ENCODE peak calls at places on chromosomes 11 and 22, in four cellular contexts. G is activated CD4-positive, alpha-beta T cell treated with anti-CD3 and anti-CD28 coated beads, Interleukin-2, amount 50 U/mL, for 1 hour; D is H7; O is right cardiac atrium. T is an unnamed sample.
A peak's percentile ranks its signal among the peaks of the same experiment; 100 is the strongest.

GRCh38 chr11:18392434-18393321 is 1.7 kb upstream of the LDHA start:
- DNase-seq in G (no peak), D (no peak), O (no peak), T (no peak)

GRCh38 chr11:79720115-79720514 is 279.3 kb upstream of the TENM4 start:
- DNase-seq in G (no peak), D (no peak), O (no peak), T (no peak)

GRCh38 chr11:33000181-33000580 is 15.5 kb upstream of the DEPDC7 start:
- DNase-seq in G (no peak), D (no peak), O (no peak), T (no peak)

GRCh38 chr11:82750643-82751139 is 17.0 kb upstream of the FAM181B start:
- DNase-seq in G (no peak), D (no peak), O (no peak), T (no peak)

GRCh38 chr22:30649430-30650007 is 13.9 kb downstream of the SLC35E4 start:
- DNase-seq in G (peak; percentile 56), D (peak; percentile 49), O (no peak), T (no peak)

GRCh38 chr22:30416403-30416802 is 9.2 kb upstream of the MTFP1 start:
- DNase-seq in G (no peak), D (no peak), O (no peak), T (no peak)

GRCh38 chr11:113465786-113466185 is 9.4 kb downstream of the DRD2 start:
- DNase-seq in G (no peak), D (no peak), O (no peak), T (no peak)

GRCh38 chr22:36299911-36300310 is 47.0 kb downstream of the APOL1 start:
- DNase-seq in G (no peak), D (no peak), O (peak; percentile 30), T (no peak)

GRCh38 chr11:77060234-77060633 is 6.5 kb upstream of the CAPN5 start:
- DNase-seq in G (no peak), D (no peak), O (no peak), T (no peak)

GRCh38 chr11:114819028-114819427 is 140.7 kb downstream of the NXPE2 start:
- DNase-seq in G (no peak), D (no peak), O (no peak), T (no peak)

GRCh38 chr11:59555601-59556114 is 44.3 kb downstream of the OR4D9 start:
- DNase-seq in G (no peak), D (no peak), O (peak; percentile 47), T (no peak)

GRCh38 chr11:134667175-134667500 is 255.1 kb upstream of the B3GAT1 start:
- DNase-seq in G (no peak), D (no peak), O (no peak), T (no peak)

GRCh38 chr22:49853981-49854791 is 542 bp downstream of the ZBED4 start:
- DNase-seq in G (peak; percentile 16), D (peak; percentile 89), O (peak; percentile 67), T (peak; percentile 35)

GRCh38 chr11:44619931-44620725 is 54.7 kb downstream of the CD82 start:
- DNase-seq in G (no peak), D (peak; percentile 37), O (peak; percentile 63), T (no peak)

GRCh38 chr11:63536669-63537292 is at the start of gene PLAAT4:
- DNase-seq in G (peak; percentile 19), D (peak; percentile 36), O (peak; percentile 67), T (peak; percentile 57)

GRCh38 chr22:39429186-39429585 is 27.6 kb upstream of the MGAT3 start:
- DNase-seq in G (no peak), D (no peak), O (no peak), T (no peak)

GRCh38 chr11:64086263-64086938 is 50.7 kb downstream of the FLRT1 start:
- DNase-seq in G (no peak), D (peak; percentile 63), O (peak; percentile 83), T (no peak)

GRCh38 chr22:50665212-50665611 is 7.4 kb upstream of the SHANK3 start:
- DNase-seq in G (no peak), D (no peak), O (no peak), T (no peak)

GRCh38 chr11:107682182-107682971 is 29.5 kb downstream of the SLN start:
- DNase-seq in G (no peak), D (no peak), O (no peak), T (no peak)

GRCh38 chr11:131534611-131535010 is 164.2 kb downstream of the NTM start:
- DNase-seq in G (no peak), D (no peak), O (no peak), T (no peak)

GRCh38 chr11:79066456-79067354 is 374.1 kb downstream of the TENM4 start:
- DNase-seq in G (no peak), D (peak; percentile 91), O (no peak), T (no peak)

GRCh38 chr11:103384652-103385051 is 275.4 kb downstream of the DYNC2H1 start:
- DNase-seq in G (no peak), D (no peak), O (no peak), T (no peak)

GRCh38 chr11:64298966-64299846 is 952 bp upstream of the CATSPERZ start:
- DNase-seq in G (no peak), D (peak; percentile 82), O (peak; percentile 92), T (peak; percentile 57)

GRCh38 chr11:8586184-8586583 is 7.8 kb downstream of the STK33 start:
- DNase-seq in G (no peak), D (no peak), O (no peak), T (no peak)

GRCh38 chr22:31139866-31140716 is at the start of gene PLA2G3:
- DNase-seq in G (no peak), D (peak; percentile 99), O (no peak), T (no peak)

GRCh38 chr22:44270556-44270880 is 42.2 kb downstream of the SHISAL1 start:
- DNase-seq in G (no peak), D (no peak), O (no peak), T (no peak)

GRCh38 chr22:41844513-41844912 is 11.6 kb downstream of the SREBF2 start:
- DNase-seq in G (no peak), D (no peak), O (no peak), T (no peak)

GRCh38 chr22:26406118-26406517 is 22.9 kb upstream of the ASPHD2 start:
- DNase-seq in G (no peak), D (no peak), O (no peak), T (no peak)

GRCh38 chr22:46657996-46658947 is 38.1 kb downstream of the GRAMD4 start:
- DNase-seq in G (no peak), D (no peak), O (peak; percentile 57), T (no peak)

GRCh38 chr11:63840356-63841060 is 1.6 kb downstream of the MARK2 start:
- DNase-seq in G (no peak), D (no peak), O (no peak), T (no peak)

GRCh38 chr22:22548910-22549309 is 10.2 kb downstream of the PRAME start:
- DNase-seq in G (no peak), D (no peak), O (no peak), T (no peak)

GRCh38 chr22:40463727-40464126 is 93.3 kb downstream of the SGSM3 start:
- DNase-seq in G (peak; percentile 22), D (no peak), O (no peak), T (no peak)

GRCh38 chr11:13465909-13466371 is 2.9 kb upstream of the BTBD10 start:
- DNase-seq in G (no peak), D (peak; percentile 32), O (no peak), T (no peak)

GRCh38 chr22:25749420-25750169 is 7.6 kb downstream of the MYO18B start:
- DNase-seq in G (no peak), D (no peak), O (no peak), T (no peak)

GRCh38 chr22:26161746-26162145 is 7.5 kb upstream of the SEZ6L start:
- DNase-seq in G (no peak), D (no peak), O (no peak), T (no peak)

GRCh38 chr11:73140213-73141030 is 1.7 kb downstream of the FCHSD2 start:
- DNase-seq in G (no peak), D (peak; percentile 73), O (peak; percentile 72), T (no peak)